ENCODE peak calls at places on chromosome 18, in four cellular contexts. X is HepG2, U is GM12878, O is SK-N-SH. I is an unnamed sample.

GRCh38 chr18:71374294-71374693 is 1085.4 kb downstream of the SOCS6 start:
- DNase-seq in X (no peak), O (no peak), U (no peak), I (no peak)

GRCh38 chr18:3452750-3453539 is 3.0 kb downstream of the TGIF1 start:
- DNase-seq in X (no peak), U (no peak), O (no peak), I (no peak)

GRCh38 chr18:76275913-76276312 is 219.1 kb downstream of the ZNF516 start:
- DNase-seq in O (no peak), X (no peak), U (no peak), I (no peak)

GRCh38 chr18:59459352-59460059 is 100.4 kb upstream of the LMAN1 start:
- DNase-seq in O (peak; percentile 45), U (no peak), X (peak; percentile 16), I (no peak)

GRCh38 chr18:65380986-65381385 is 369.8 kb upstream of the CDH7 start:
- DNase-seq in O (no peak), X (no peak), U (no peak), I (no peak)

GRCh38 chr18:58937913-58938312 is 73.2 kb downstream of the ZNF532 start:
- DNase-seq in U (no peak), X (no peak), O (no peak), I (no peak)

GRCh38 chr18:74255022-74255658 is 36.6 kb downstream of the CYB5A start:
- DNase-seq in O (no peak), X (no peak), U (no peak), I (no peak)

GRCh38 chr18:11004294-11004693 is 145.1 kb downstream of the PIEZO2 start:
- DNase-seq in X (no peak), U (peak; percentile 54), O (no peak), I (no peak)

GRCh38 chr18:62183578-62184195 is 3.2 kb downstream of the PIGN start:
- DNase-seq in X (peak; percentile 44), U (no peak), O (peak; percentile 30), I (peak; percentile 51)

GRCh38 chr18:24019641-24020331 is 5.2 kb downstream of the TTC39C start:
- DNase-seq in U (peak; percentile 83), X (no peak), O (no peak), I (no peak)

GRCh38 chr18:34600118-34600517 is 110.0 kb upstream of the DTNA start:
- DNase-seq in X (no peak), U (no peak), O (no peak), I (no peak)

GRCh38 chr18:71028285-71028762 is 739.5 kb downstream of the SOCS6 start:
- DNase-seq in O (peak; percentile 86), U (no peak), X (no peak), I (no peak)

GRCh38 chr18:78979058-78979680 is 449 bp upstream of the SALL3 start:
- DNase-seq in O (peak; percentile 54), X (no peak), U (no peak), I (no peak)

GRCh38 chr18:9987931-9988330 is 74.1 kb downstream of the VAPA start:
- DNase-seq in O (no peak), X (peak; percentile 41), U (no peak), I (no peak)

GRCh38 chr18:3234457-3234856 is 13.1 kb upstream of the MYL12A start:
- DNase-seq in U (no peak), O (no peak), X (no peak), I (no peak)

GRCh38 chr18:26342646-26343045 is 116.4 kb downstream of the TAF4B start:
- DNase-seq in O (no peak), U (no peak), X (no peak), I (no peak)

GRCh38 chr18:23631746-23632145 is 31.0 kb downstream of the ANKRD29 start:
- DNase-seq in U (no peak), X (no peak), O (peak; percentile 58), I (no peak)

GRCh38 chr18:13405305-13406038 is 186.9 kb downstream of the LDLRAD4 start:
- DNase-seq in X (no peak), U (no peak), O (no peak), I (no peak)

GRCh38 chr18:77254711-77255110 is 5.1 kb downstream of the GALR1 start:
- DNase-seq in U (no peak), X (no peak), O (no peak), I (no peak)

GRCh38 chr18:25516747-25517498 is 165.0 kb upstream of the ZNF521 start:
- DNase-seq in X (no peak), O (no peak), U (no peak), I (no peak)

GRCh38 chr18:11857177-11857887 is 6.1 kb downstream of the CHMP1B start:
- DNase-seq in O (no peak), U (no peak), X (peak; percentile 95), I (peak; percentile 28)

GRCh38 chr18:24695168-24695567 is 234.7 kb downstream of the HRH4 start:
- DNase-seq in U (no peak), O (no peak), X (no peak), I (no peak)

GRCh38 chr18:61842146-61842545 is 50.7 kb downstream of the RNF152 start:
- DNase-seq in O (no peak), U (peak; percentile 2), X (no peak), I (no peak)

GRCh38 chr18:23237524-23238151 is 102.4 kb downstream of the CABLES1 start:
- DNase-seq in O (no peak), X (no peak), U (peak; percentile 81), I (no peak)

GRCh38 chr18:55402731-55403405 is 185.1 kb downstream of the TCF4 start:
- DNase-seq in O (no peak), U (no peak), X (no peak), I (no peak)

DNA sequence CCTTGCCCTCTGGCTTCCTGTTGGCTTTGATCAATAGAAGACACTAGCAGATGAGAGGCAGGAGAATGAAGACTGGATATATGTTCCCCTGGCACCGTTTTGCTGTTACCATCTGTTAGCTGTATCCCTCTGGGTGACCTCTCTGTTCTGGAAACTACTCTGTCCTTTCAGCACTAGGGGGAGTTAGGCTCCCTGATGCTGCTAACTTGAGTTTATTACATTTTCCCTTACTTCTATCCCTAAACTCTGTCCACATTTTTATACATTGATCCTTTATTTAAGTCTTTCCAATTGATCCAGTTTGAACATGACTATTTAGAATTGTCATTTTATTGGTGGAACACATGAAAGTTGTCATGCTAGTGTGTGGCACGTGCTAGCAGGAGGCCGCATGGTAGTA is 1014.3 kb upstream of the CDH2 start:
- DNase-seq in U (no peak), X (peak; percentile 1), O (no peak), I (no peak)
- TF ChIP-seq CTCF in U (no peak), X (peak; percentile 44), O (peak; percentile 47), I (no peak)

GRCh38 chr18:47801817-47802216 is 128.6 kb downstream of the SMAD2 start:
- DNase-seq in O (peak; percentile 27), X (no peak), U (no peak), I (no peak)
- TF ChIP-seq GABPA in O (no peak), X (no peak), U (no peak), I (no peak)

DNA sequence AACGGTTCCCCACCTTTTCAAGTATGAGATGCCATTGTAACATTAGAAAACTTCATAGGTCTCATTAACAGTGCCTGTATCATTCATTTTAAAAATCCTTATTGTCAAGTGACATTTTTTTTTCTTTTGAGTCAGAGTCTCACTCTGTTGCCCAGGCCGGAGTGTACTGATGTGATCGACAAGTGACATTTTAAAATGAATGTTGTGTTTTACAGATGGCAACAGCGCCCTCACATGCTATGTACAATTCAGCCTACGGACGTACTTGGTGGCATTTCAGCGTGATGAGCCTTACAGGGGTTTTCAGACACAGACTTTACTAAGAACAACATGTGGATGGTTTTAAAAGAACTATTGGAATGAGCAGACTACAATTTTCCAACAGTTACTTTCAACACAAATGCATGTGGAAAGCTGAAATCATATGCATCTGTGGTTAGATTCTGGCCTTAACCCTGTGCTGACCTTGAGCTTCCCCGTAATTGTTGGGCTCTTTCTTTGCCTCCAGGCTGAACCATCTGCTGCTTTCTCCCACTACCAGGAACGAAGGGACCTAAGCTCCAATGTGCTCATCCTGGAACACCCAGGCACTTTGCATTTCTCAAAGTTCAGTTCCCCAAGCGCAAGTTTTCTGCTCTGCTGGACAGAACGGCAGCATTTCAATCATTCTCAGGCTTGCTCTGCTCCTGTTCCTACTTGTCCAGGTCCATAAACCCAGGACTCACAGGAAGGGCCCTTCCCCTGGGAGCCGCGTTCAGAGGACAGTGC is 119.9 kb upstream of the NDUFV2 start:
- DNase-seq in X (peak; percentile 60), O (peak; percentile 61), U (no peak), I (no peak)
- TF ChIP-seq CTCF in X (peak; percentile 88), O (peak; percentile 73), U (peak; percentile 66), I (no peak)

DNA sequence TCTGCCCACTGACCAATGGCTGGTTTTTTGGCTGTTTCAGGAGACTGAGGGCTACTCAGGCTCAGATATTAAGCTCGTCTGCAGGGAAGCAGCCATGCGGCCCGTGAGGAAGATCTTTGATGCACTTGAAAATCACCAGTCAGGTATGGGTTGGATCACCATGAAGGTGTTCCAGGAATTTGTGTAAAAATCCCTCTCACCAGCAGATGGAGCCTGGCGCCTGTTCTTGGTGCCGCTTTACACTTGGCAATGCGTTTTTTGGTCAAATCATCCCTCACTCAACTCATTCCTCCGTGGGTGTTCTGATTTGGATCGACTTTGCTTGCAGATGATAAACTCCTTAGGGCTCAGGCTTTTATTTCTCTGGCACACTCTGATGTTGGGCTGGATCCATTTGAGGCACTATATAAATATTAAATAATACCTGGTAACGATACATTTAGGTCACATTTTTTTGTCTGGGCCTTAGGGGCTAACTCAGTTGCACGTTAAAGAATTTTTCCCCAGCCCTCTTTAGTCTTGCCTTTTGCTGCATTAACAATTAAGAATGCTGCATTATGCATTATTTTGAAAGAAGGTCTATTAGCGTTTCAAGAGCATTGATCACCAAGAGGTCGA is 50.0 kb downstream of the HDHD2 start:
- DNase-seq in O (peak; percentile 51), X (peak; percentile 44), U (no peak), I (peak; percentile 23)
- TF ChIP-seq GABPA in O (no peak), X (no peak), U (no peak), I (no peak)

GRCh38 chr18:50558157-50558556 is 1.7 kb upstream of the MAPK4 start:
- DNase-seq in U (no peak), O (peak; percentile 45), X (no peak), I (no peak)

GRCh38 chr18:50560681-50561629 is 1.1 kb downstream of the MAPK4 start:
- DNase-seq in X (no peak), U (no peak), O (peak; percentile 68), I (no peak)

GRCh38 chr18:50562686-50563085 is 2.8 kb downstream of the MAPK4 start:
- DNase-seq in U (no peak), O (no peak), X (no peak), I (no peak)

GRCh38 chr18:50559750-50560680 is at the start of gene MAPK4:
- DNase-seq in U (no peak), X (no peak), O (peak; percentile 89), I (no peak)

DNA sequence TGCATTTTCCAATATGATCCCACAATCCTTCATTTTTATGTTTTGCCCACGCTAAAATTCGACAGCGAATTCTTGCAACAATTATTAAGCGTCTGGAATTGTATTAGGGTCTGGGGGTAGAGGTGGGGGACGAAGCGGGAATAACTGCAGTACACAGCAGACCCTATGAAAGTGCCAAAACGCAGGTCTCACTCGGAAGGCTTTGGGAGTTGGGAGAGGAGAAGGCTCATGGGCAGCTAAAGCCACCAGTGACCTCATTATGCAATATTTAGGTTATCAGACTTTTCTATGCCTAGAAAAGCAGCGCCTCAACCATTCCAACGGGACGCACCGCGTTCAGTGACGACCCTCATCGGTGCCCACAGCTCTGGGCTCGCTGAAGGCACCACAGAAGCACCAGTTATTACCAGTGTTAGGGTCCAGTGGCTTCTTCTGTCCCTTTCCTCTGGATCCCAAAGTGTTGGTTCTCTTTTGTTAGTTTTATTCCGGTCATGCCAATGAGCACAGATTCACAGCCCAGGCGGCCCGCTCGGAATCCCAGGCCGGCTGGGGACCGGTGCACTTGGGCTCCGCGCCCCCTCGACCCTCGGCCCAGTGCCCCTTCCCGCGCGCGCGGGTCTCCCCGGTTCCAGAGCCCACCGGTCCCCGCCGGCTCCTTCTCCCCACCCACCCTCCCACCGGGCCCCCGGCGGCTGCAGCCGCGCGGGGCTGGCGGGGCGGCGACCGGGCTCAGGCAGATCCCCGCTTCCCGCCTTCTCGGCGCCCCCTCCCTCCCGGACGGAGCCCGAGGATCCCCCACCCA is 738 bp upstream of the MAPK4 start:
- DNase-seq in O (peak; percentile 14), U (no peak), X (no peak), I (no peak)
- TF ChIP-seq CTCF in O (no peak), U (no peak), X (no peak), I (no peak)